ENCODE peak calls at places on chromosomes 6 and 20, in six cellular contexts. A is NCI-H1436; S is stimulated activated CD4-positive, alpha-beta T cell treated with anti-CD3 and anti-CD28 coated beads, Interleukin-1b, Interleukin-23, amount 100 ng/mL, for 24 hours; W is NT2/D1; Y is aorta; R is NCI-H146. I is an unnamed sample.

GRCh38 chr6:79602859-79603258 is 28.3 kb upstream of the SH3BGRL2 start:
- DNase-seq in A (no peak), S (no peak), W (no peak), Y (no peak), R (no peak), I (no peak)

GRCh38 chr20:46214831-46215488 is 93.3 kb downstream of the CDH22 start:
- DNase-seq in A (no peak), S (no peak), W (no peak), Y (peak), R (peak), I (no peak)

GRCh38 chr6:309947-310346 is 17.7 kb downstream of the DUSP22 start:
- DNase-seq in A (no peak), S (no peak), W (no peak), Y (no peak), R (no peak), I (no peak)

GRCh38 chr6:95576218-95576617 is 1.1 kb upstream of the MANEA start:
- DNase-seq in A (no peak), S (no peak), W (no peak), Y (no peak), R (no peak), I (no peak)

GRCh38 chr6:153024401-153025017 is 22.0 kb upstream of the MTRF1L start:
- DNase-seq in A (peak), S (peak), W (no peak), Y (no peak), R (peak), I (no peak)

GRCh38 chr6:135073217-135073616 is 18.6 kb upstream of the HBS1L start:
- DNase-seq in A (no peak), S (no peak), W (no peak), Y (no peak), R (no peak), I (no peak)

GRCh38 chr20:50517817-50518154 is 7.6 kb downstream of the PTPN1 start:
- DNase-seq in A (no peak), S (no peak), W (no peak), Y (no peak), R (no peak), I (no peak)

GRCh38 chr6:159875194-159875593 is 15.6 kb upstream of the MAS1 start:
- DNase-seq in A (peak), S (no peak), W (peak), Y (no peak), R (no peak), I (no peak)

GRCh38 chr20:1472556-1473243 is 6.1 kb upstream of the NSFL1C start:
- DNase-seq in A (no peak), S (no peak), W (no peak), Y (no peak), R (no peak), I (no peak)

GRCh38 chr6:135922170-135922569 is 70.7 kb downstream of the PDE7B start:
- DNase-seq in A (no peak), S (no peak), W (peak), Y (no peak), R (no peak), I (no peak)

GRCh38 chr20:46463852-46464251 is 49.5 kb downstream of the ZNF334 start:
- DNase-seq in A (no peak), S (no peak), W (no peak), Y (no peak), R (no peak), I (no peak)

GRCh38 chr6:85496856-85497255 is 47.0 kb downstream of the NT5E start:
- DNase-seq in A (no peak), S (no peak), W (no peak), Y (no peak), R (no peak), I (no peak)

GRCh38 chr20:44609006-44609510 is 26.7 kb downstream of the PKIG start:
- DNase-seq in A (no peak), S (no peak), W (no peak), Y (no peak), R (no peak), I (no peak)

GRCh38 chr6:5497896-5498578 is 236.7 kb downstream of the FARS2 start:
- DNase-seq in A (peak), S (no peak), W (no peak), Y (no peak), R (peak), I (no peak)

GRCh38 chr6:148868901-148869300 is 122.1 kb downstream of the UST start:
- DNase-seq in A (no peak), S (no peak), W (no peak), Y (no peak), R (no peak), I (no peak)

GRCh38 chr6:160919713-160920112 is 71.9 kb upstream of the MAP3K4 start:
- DNase-seq in A (no peak), S (no peak), W (no peak), Y (no peak), R (no peak), I (no peak)

GRCh38 chr6:33792990-33793389 is 4.1 kb upstream of the LEMD2 start:
- DNase-seq in A (no peak), S (no peak), W (no peak), Y (no peak), R (no peak), I (peak)

GRCh38 chr20:45969712-45970634 is 2.0 kb downstream of the ZNF335 start:
- DNase-seq in A (peak), S (no peak), W (peak), Y (peak), R (peak), I (peak)

GRCh38 chr6:150940951-150941350 is 75.4 kb downstream of the MTHFD1L start:
- DNase-seq in A (no peak), S (no peak), W (no peak), Y (no peak), R (no peak), I (no peak)

GRCh38 chr6:151365233-151365632 is 26.1 kb downstream of the ZBTB2 start:
- DNase-seq in A (no peak), S (no peak), W (no peak), Y (no peak), R (no peak), I (no peak)

GRCh38 chr20:38386004-38386403 is 39.7 kb downstream of the LBP start:
- DNase-seq in A (no peak), S (no peak), W (no peak), Y (no peak), R (no peak), I (no peak)

GRCh38 chr6:113636357-113636824 is 220.8 kb upstream of the MARCKS start:
- DNase-seq in A (no peak), S (no peak), W (no peak), Y (no peak), R (peak), I (no peak)

GRCh38 chr6:70371454-70372105 is 41.7 kb upstream of the FAM135A start:
- DNase-seq in A (peak), S (no peak), W (no peak), Y (no peak), R (peak), I (no peak)

GRCh38 chr6:967666-968065 is 274.7 kb upstream of the EXOC2 start:
- DNase-seq in A (no peak), S (no peak), W (no peak), Y (no peak), R (no peak), I (no peak)

GRCh38 chr6:42316981-42317380 is 99.3 kb upstream of the MRPS10 start:
- DNase-seq in A (no peak), S (no peak), W (no peak), Y (no peak), R (peak), I (no peak)

GRCh38 chr6:16659471-16660156 is 101.6 kb downstream of the ATXN1 start:
- DNase-seq in A (no peak), S (no peak), W (no peak), Y (no peak), R (no peak), I (no peak)

GRCh38 chr6:138476116-138476515 is 23.2 kb downstream of the NHSL1 start:
- DNase-seq in A (no peak), S (no peak), W (no peak), Y (no peak), R (no peak), I (no peak)

I was measured in chondrocyte.